ENCODE peak calls at places on chromosomes 4 and X, in five cellular contexts. B is dorsolateral prefrontal cortex, J is DND-41, G is brain microvascular endothelial cell, F is OCI-LY7. L is an unnamed sample.

GRCh38 chr4:164933244-164933643 is 44.2 kb downstream of the TRIM61 start:
- DNase-seq in B (no peak), G (no peak), J (no peak), F (no peak), L (no peak)

GRCh38 chr4:22596384-22596783 is 80.5 kb upstream of the ADGRA3 start:
- DNase-seq in G (no peak), J (no peak), F (no peak), B (no peak), L (no peak)

GRCh38 chr4:82421796-82422560 is 8.3 kb downstream of the HNRNPDL start:
- DNase-seq in J (peak), B (no peak), F (no peak), G (no peak), L (peak)

GRCh38 chr4:102438873-102439614 is 62.1 kb upstream of the NFKB1 start:
- DNase-seq in G (peak), B (no peak), F (no peak), J (no peak), L (no peak)

GRCh38 chr4:189021831-189022230 is 882.6 kb downstream of the TRIML1 start:
- DNase-seq in F (no peak), B (no peak), G (peak), J (no peak), L (peak)

GRCh38 chr4:26015133-26015651 is 101.2 kb downstream of the SMIM20 start:
- DNase-seq in J (no peak), F (no peak), B (no peak), G (peak), L (no peak)

GRCh38 chr4:62644372-62644771 is 1444.2 kb downstream of the ADGRL3 start:
- DNase-seq in G (peak), F (peak), J (no peak), B (no peak), L (peak)

GRCh38 chr4:74932832-74933561 is at the start of gene PARM1:
- DNase-seq in G (peak), B (peak), J (no peak), F (no peak), L (peak)

GRCh38 chr4:79053754-79054153 is 114.5 kb upstream of the PAQR3 start:
- DNase-seq in B (no peak), F (no peak), J (no peak), G (no peak), L (no peak)

GRCh38 chr4:124810814-124811213 is 98.3 kb upstream of the ANKRD50 start:
- DNase-seq in F (no peak), B (no peak), G (no peak), J (no peak), L (no peak)

GRCh38 chrX:1167466-1167865 is 45.0 kb downstream of the CRLF2 start:
- DNase-seq in J (no peak), B (no peak), G (no peak), F (no peak), L (no peak)

GRCh38 chrX:11558972-11559371 is 106.7 kb downstream of the ARHGAP6 start:
- DNase-seq in F (peak), J (peak), G (no peak), B (no peak), L (peak)

GRCh38 chr4:26346203-26346620 is 25.4 kb downstream of the RBPJ start:
- DNase-seq in B (peak), F (no peak), J (no peak), G (no peak), L (no peak)

GRCh38 chr4:147285751-147286150 is 195.1 kb upstream of the EDNRA start:
- DNase-seq in F (no peak), J (no peak), G (no peak), B (peak), L (no peak)

GRCh38 chr4:74228691-74229640 is 71.0 kb downstream of the MTHFD2L start:
- DNase-seq in G (peak), F (peak), J (peak), B (peak), L (peak)

GRCh38 chr4:100421356-100421978 is 96.4 kb downstream of the EMCN start:
- DNase-seq in G (peak), J (no peak), F (peak), B (no peak), L (peak)

GRCh38 chrX:9677098-9677739 is 88.4 kb downstream of the GPR143 start:
- DNase-seq in G (no peak), B (no peak), F (no peak), J (no peak), L (no peak)

GRCh38 chr4:16915956-16916355 is 17.5 kb upstream of the LDB2 start:
- DNase-seq in J (no peak), G (no peak), B (no peak), F (no peak), L (no peak)

GRCh38 chrX:17214962-17215361 is 160.0 kb upstream of the NHS start:
- DNase-seq in F (no peak), J (no peak), G (no peak), B (no peak), L (no peak)

GRCh38 chrX:41518127-41518840 is 71.1 kb downstream of the NYX start:
- DNase-seq in J (no peak), G (no peak), B (no peak), F (no peak), L (no peak)

GRCh38 chr4:101961144-101961543 is 170.6 kb downstream of the BANK1 start:
- DNase-seq in F (no peak), B (no peak), G (peak), J (no peak), L (no peak)

GRCh38 chrX:50721771-50722521 is 92.0 kb downstream of the SHROOM4 start:
- DNase-seq in F (no peak), B (no peak), G (no peak), J (no peak), L (no peak)

GRCh38 chr4:169492436-169493163 is 119.8 kb downstream of the NEK1 start:
- DNase-seq in F (peak), G (peak), B (no peak), J (peak), L (peak)

GRCh38 chr4:3640587-3640962 is 108.4 kb upstream of the LRPAP1 start:
- DNase-seq in F (no peak), J (no peak), B (no peak), G (peak), L (peak)

GRCh38 chr4:37706032-37706431 is 19.9 kb upstream of the RELL1 start:
- DNase-seq in B (no peak), J (no peak), G (no peak), F (no peak), L (no peak)

GRCh38 chr4:130479020-130479419 is 1383.1 kb downstream of the C4orf33 start:
- DNase-seq in B (no peak), F (no peak), G (no peak), J (no peak), L (no peak)

GRCh38 chr4:152525878-152526277 is 10.0 kb downstream of the FBXW7 start:
- DNase-seq in J (no peak), B (no peak), G (no peak), F (no peak), L (no peak)

GRCh38 chr4:152529880-152530279 is 6.0 kb downstream of the FBXW7 start:
- DNase-seq in J (no peak), F (no peak), G (no peak), B (no peak), L (no peak)

GRCh38 chr4:152530600-152530999 is 5.3 kb downstream of the FBXW7 start:
- DNase-seq in B (no peak), J (no peak), G (no peak), F (no peak), L (no peak)

GRCh38 chr4:152531479-152531878 is 4.4 kb downstream of the FBXW7 start:
- DNase-seq in B (no peak), G (no peak), J (no peak), F (no peak), L (no peak)

DNA sequence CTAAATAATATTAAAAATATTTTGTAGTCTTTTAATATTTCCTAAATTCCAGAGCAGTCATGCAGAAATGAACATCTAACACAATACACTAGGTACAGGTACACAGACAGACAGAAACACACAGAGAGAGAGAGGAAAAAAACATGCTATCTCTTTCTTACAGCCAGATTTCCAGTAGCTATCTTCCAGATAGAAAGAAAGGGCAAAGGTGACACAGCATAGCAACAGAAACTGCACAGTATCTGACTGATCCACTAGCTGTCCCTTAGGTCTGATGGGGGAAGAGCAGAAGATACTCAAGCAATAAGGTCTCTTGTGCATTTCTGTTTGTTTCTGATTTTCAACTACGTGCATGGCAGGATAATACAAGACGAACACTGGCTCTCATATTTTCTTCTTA is 7.8 kb downstream of the FBXW7 start:
- DNase-seq in B (no peak), J (no peak), F (no peak), G (no peak), L (no peak)
- H3K4me3 ChIP-seq in B (no peak), J (no peak), F (no peak), G (no peak), L (no peak)

GRCh38 chr4:24688453-24688852 is 104.1 kb upstream of the DHX15 start:
- DNase-seq in B (no peak), F (no peak), G (no peak), J (no peak), L (no peak)

GRCh38 chr4:24686866-24687672 is 102.7 kb upstream of the DHX15 start:
- DNase-seq in G (peak), J (no peak), B (no peak), F (peak), L (peak)

GRCh38 chr4:24680746-24681145 is 96.4 kb upstream of the DHX15 start:
- DNase-seq in G (no peak), F (no peak), B (no peak), J (no peak), L (no peak)

GRCh38 chr4:24683116-24683515 is 98.8 kb upstream of the DHX15 start:
- DNase-seq in B (no peak), F (no peak), J (no peak), G (no peak), L (no peak)
- H3K4me3 ChIP-seq in B (no peak), F (no peak), J (no peak), G (no peak), L (no peak)

DNA sequence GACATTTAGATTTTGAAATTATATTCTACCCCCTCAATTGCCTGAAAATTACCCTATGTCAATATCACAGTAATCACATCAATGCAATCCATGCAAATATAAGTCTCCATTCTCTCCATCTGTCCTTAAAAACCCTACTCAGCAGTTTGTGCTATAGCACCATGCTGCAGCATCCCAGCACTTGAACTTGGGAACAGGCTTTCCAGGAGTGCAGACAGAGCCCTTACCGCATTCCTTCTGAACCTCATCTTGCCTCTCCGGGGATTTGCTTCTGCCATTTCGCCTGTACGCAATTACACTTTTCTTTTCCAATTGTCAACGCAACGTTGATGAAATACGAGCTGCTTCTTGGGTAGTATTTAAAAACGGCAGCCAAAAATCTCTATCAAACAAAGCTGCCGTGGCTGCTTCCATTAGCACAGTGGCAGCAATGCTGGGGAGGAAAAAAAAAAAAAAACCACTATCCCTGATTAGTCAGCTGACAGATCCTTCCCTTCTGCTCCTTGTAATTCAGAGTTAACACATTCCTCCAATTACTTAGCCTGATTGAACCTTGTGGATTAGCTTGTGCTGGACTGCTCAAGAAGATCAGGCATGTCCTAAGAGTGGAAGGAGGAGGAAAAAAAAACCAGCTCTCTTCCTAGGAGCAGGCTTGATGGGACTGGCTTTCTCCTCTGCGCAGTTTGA is 65.6 kb downstream of the MCF2 start:
- DNase-seq in F (no peak), G (no peak), J (no peak), B (peak), L (no peak)
- H3K4me3 ChIP-seq in F (no peak), G (no peak), J (no peak), B (peak), L (no peak)

DNA sequence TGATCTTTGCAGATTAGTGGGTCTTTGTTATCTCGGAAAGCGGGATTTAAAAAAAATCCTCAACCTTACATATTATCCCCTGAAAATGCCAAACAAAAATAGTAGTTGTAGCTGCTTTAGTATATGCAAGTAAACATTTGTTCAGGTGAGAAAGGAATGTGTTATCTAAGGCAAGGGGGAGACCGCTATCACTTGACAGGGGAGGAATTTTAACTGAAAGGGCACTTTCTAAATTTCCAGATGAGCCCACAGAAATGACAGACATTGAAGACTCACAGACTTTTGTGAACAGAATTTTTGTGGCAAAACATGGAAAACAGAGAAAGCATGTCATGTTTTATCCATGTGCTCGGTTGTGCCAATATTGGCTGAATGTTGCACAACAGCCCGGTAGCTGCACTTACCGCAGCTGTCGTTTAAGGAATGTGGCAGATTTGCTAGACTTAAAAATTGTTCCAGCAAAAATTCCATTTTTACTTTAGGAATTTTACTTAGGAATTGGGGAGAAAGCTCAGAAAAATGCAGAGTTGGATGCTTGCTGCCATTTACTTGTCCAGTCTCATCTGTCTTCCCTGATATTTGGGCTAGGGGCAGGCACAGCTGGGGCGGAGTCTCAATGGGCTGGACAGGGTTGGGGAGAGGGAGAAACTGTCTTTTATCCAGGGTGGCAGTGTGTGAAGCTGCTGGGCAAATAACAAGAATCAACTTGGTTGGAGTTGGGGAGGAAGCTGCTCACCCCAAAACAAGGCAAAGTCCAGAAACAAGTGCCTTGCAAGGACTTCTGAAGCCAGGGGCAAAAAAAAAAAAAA is 94.6 kb upstream of the RPS6KA3 start:
- DNase-seq in B (no peak), G (peak), J (no peak), F (no peak), L (no peak)
- H3K4me3 ChIP-seq in B (no peak), G (no peak), J (no peak), F (no peak), L (no peak)